ENCODE peak calls at places on chromosomes 3 and 15, in eight cellular contexts. S is mesenteric fat pad; A is NCI-H1105 treated with DMSO at 0.1 percent for 48 hours; B is stimulated activated CD4-positive, alpha-beta T cell treated with anti-CD3 and anti-CD28 coated beads, Interleukin-15, amount 100 ng/mL, for 1 hour; W is lung microvascular endothelial cell; J is activated T-helper 1 cell treated with anti-CD3 and anti-CD28 coated beads, Interleukin-2, amount 50 U/mL, for 16 hours; X is ACHN; I is GM04503. V is an unnamed sample.

GRCh38 chr15:72168131-72168825 is 29.3 kb downstream of the GRAMD2A start:
- DNase-seq in I (no peak), W (no peak), S (no peak), B (no peak), X (no peak), A (no peak), J (no peak), V (no peak)

GRCh38 chr15:36301931-36302330 is 277.5 kb upstream of the CDIN1 start:
- DNase-seq in J (no peak), A (no peak), I (no peak), W (no peak), B (no peak), X (no peak), S (no peak), V (no peak)

GRCh38 chr3:172103724-172104123 is 64.3 kb downstream of the FNDC3B start:
- DNase-seq in S (no peak), A (peak), W (no peak), J (no peak), B (no peak), X (peak), I (no peak), V (peak)

GRCh38 chr3:184295771-184296170 is 3.3 kb upstream of the PSMD2 start:
- DNase-seq in S (no peak), J (no peak), I (no peak), W (no peak), A (no peak), X (no peak), B (no peak), V (no peak)

GRCh38 chr3:169913270-169913780 is 2.0 kb downstream of the SAMD7 start:
- DNase-seq in I (no peak), W (no peak), A (no peak), S (no peak), B (no peak), X (no peak), J (no peak), V (no peak)

GRCh38 chr3:156745766-156746165 is 71.4 kb downstream of the TIPARP start:
- DNase-seq in B (no peak), W (no peak), J (no peak), S (no peak), A (no peak), I (no peak), X (no peak), V (no peak)

GRCh38 chr3:52986938-52987337 is 58.9 kb downstream of the SFMBT1 start:
- DNase-seq in J (no peak), S (no peak), W (peak), B (no peak), I (no peak), X (peak), A (no peak), V (no peak)

GRCh38 chr3:191362036-191362435 is 31.7 kb upstream of the UTS2B start:
- DNase-seq in W (no peak), I (no peak), J (no peak), X (no peak), S (no peak), B (no peak), A (no peak), V (no peak)

GRCh38 chr3:182366746-182367145 is 426.6 kb upstream of the ATP11B start:
- DNase-seq in J (no peak), A (no peak), S (no peak), X (no peak), B (no peak), I (no peak), W (no peak), V (no peak)

GRCh38 chr15:90648137-90649070 is 68.7 kb upstream of the BLM start:
- DNase-seq in W (peak), B (no peak), X (peak), A (peak), I (no peak), J (no peak), S (no peak), V (peak)

GRCh38 chr3:150426292-150426691 is 18.2 kb downstream of the TSC22D2 start:
- DNase-seq in A (no peak), B (no peak), S (no peak), X (no peak), I (no peak), W (no peak), J (no peak), V (no peak)

GRCh38 chr3:19146685-19147650 is 1.3 kb upstream of the KCNH8 start:
- DNase-seq in S (peak), I (no peak), B (peak), W (peak), J (peak), A (peak), X (peak), V (peak)

GRCh38 chr3:113374078-113374477 is 67.2 kb downstream of the CFAP44 start:
- DNase-seq in I (no peak), A (no peak), X (no peak), B (no peak), J (no peak), W (no peak), S (no peak), V (no peak)

GRCh38 chr3:192207239-192207638 is 520.1 kb downstream of the FGF12 start:
- DNase-seq in X (no peak), J (no peak), W (no peak), A (no peak), S (no peak), B (no peak), I (no peak), V (no peak)

GRCh38 chr15:38905634-38906033 is 341.0 kb upstream of the RASGRP1 start:
- DNase-seq in S (no peak), B (no peak), A (no peak), X (no peak), J (no peak), W (no peak), I (no peak), V (no peak)

GRCh38 chr3:65588884-65589283 is 449.8 kb downstream of the MAGI1 start:
- DNase-seq in I (no peak), S (no peak), W (no peak), X (no peak), A (no peak), B (no peak), J (no peak), V (no peak)

GRCh38 chr3:61927332-61927731 is 366.0 kb downstream of the PTPRG start:
- DNase-seq in W (peak), X (no peak), I (peak), J (no peak), A (no peak), S (no peak), B (no peak), V (no peak)

GRCh38 chr3:78734048-78734637 is 1033.7 kb downstream of the ROBO1 start:
- DNase-seq in B (no peak), X (no peak), W (no peak), S (no peak), I (no peak), J (no peak), A (peak), V (no peak)

GRCh38 chr3:6526321-6526720 is 334.6 kb upstream of the GRM7 start:
- DNase-seq in W (no peak), X (no peak), A (no peak), I (no peak), S (no peak), B (no peak), J (no peak), V (no peak)

GRCh38 chr15:83061680-83062079 is 5.4 kb downstream of the BTBD1 start:
- DNase-seq in W (peak), I (peak), S (no peak), X (no peak), A (no peak), B (no peak), J (no peak), V (no peak)

GRCh38 chr3:5016218-5017161 is 37.3 kb downstream of the BHLHE40 start:
- DNase-seq in W (peak), X (peak), S (no peak), J (no peak), A (no peak), I (no peak), B (no peak), V (peak)

GRCh38 chr3:58429657-58430056 is 4.0 kb downstream of the PDHB start:
- DNase-seq in I (no peak), W (no peak), S (no peak), B (no peak), J (no peak), A (no peak), X (no peak), V (no peak)

GRCh38 chr3:196872316-196872715 is 4.6 kb downstream of the SENP5 start:
- DNase-seq in B (no peak), X (no peak), J (no peak), W (no peak), A (no peak), I (no peak), S (no peak), V (no peak)

GRCh38 chr15:81106560-81106959 is 27.5 kb upstream of the CFAP161 start:
- DNase-seq in S (no peak), X (peak), A (peak), B (no peak), I (peak), J (no peak), W (peak), V (peak)

GRCh38 chr3:110027446-110027845 is 690.1 kb upstream of the DPPA4 start:
- DNase-seq in X (peak), J (no peak), S (no peak), B (no peak), I (peak), A (no peak), W (no peak), V (no peak)